ENCODE peak calls at places on chromosomes 12 and 14, in four cellular contexts. O is HCT116; N is CD4-positive, alpha-beta memory T cell; Z is colonic mucosa. J is an unnamed sample.

GRCh38 chr12:67650528-67651379 is 2.2 kb downstream of the DYRK2 start:
- DNase-seq in Z (peak; percentile 32), O (no peak), N (peak; percentile 20), J (no peak)

GRCh38 chr12:121376754-121377697 is 22.9 kb upstream of the RNF34 start:
- DNase-seq in Z (no peak), O (no peak), N (no peak), J (no peak)

GRCh38 chr12:49808686-49809368 is 19.4 kb downstream of the NCKAP5L start:
- DNase-seq in O (no peak), N (no peak), Z (no peak), J (peak; percentile 41)

GRCh38 chr12:53974084-53975018 is at the start of gene HOTAIR:
- DNase-seq in O (no peak), N (no peak), Z (no peak), J (no peak)

GRCh38 chr14:75934998-75935628 is 46.7 kb downstream of the TGFB3 start:
- DNase-seq in Z (no peak), N (no peak), O (no peak), J (no peak)

GRCh38 chr12:13210022-13210539 is 13.6 kb downstream of the EMP1 start:
- DNase-seq in Z (no peak), O (no peak), N (no peak), J (no peak)

GRCh38 chr12:76470028-76470939 is 89.3 kb downstream of the OSBPL8 start:
- DNase-seq in Z (no peak), O (no peak), N (no peak), J (no peak)

GRCh38 chr12:91833780-91834359 is 311.8 kb downstream of the BTG1 start:
- DNase-seq in N (no peak), Z (no peak), O (no peak), J (no peak)

GRCh38 chr12:15276088-15276698 is 46.1 kb upstream of the PTPRO start:
- DNase-seq in N (no peak), Z (peak; percentile 38), O (peak; percentile 16), J (no peak)

GRCh38 chr12:18454330-18454729 is 193.0 kb downstream of the PIK3C2G start:
- DNase-seq in Z (no peak), N (no peak), O (no peak), J (no peak)

GRCh38 chr12:12086975-12087692 is 16.4 kb downstream of the BCL2L14 start:
- DNase-seq in N (no peak), Z (no peak), O (no peak), J (no peak)

GRCh38 chr12:94644141-94644575 is 6.2 kb downstream of the TMCC3 start:
- DNase-seq in N (no peak), O (no peak), Z (no peak), J (no peak)

GRCh38 chr12:58177366-58177765 is 236.0 kb downstream of the ATP23 start:
- DNase-seq in N (no peak), O (no peak), Z (no peak), J (no peak)

GRCh38 chr14:101964297-101965144 is at the start of gene DYNC1H1:
- DNase-seq in Z (peak; percentile 90), N (peak; percentile 92), O (peak; percentile 73), J (peak; percentile 78)

GRCh38 chr14:23378612-23379220 is 1.9 kb downstream of the CMTM5 start:
- DNase-seq in N (no peak), O (no peak), Z (no peak), J (no peak)

GRCh38 chr14:52400846-52401245 is 86.7 kb downstream of the PTGER2 start:
- DNase-seq in Z (no peak), O (no peak), N (peak; percentile 58), J (no peak)

GRCh38 chr12:68259318-68259940 is 6.0 kb upstream of the IL22 start:
- DNase-seq in N (no peak), O (no peak), Z (no peak), J (no peak)

GRCh38 chr12:38847247-38847646 is 58.1 kb downstream of the CPNE8 start:
- DNase-seq in O (no peak), N (no peak), Z (no peak), J (no peak)

GRCh38 chr12:81461163-81461562 is 298.0 kb downstream of the PPFIA2 start:
- DNase-seq in Z (no peak), N (no peak), O (no peak), J (no peak)

GRCh38 chr12:124829008-124829707 is 34.5 kb downstream of the SCARB1 start:
- DNase-seq in O (no peak), N (no peak), Z (no peak), J (peak; percentile 28)

GRCh38 chr12:105920161-105920684 is 218.5 kb downstream of the NUAK1 start:
- DNase-seq in O (no peak), N (no peak), Z (no peak), J (no peak)

GRCh38 chr12:124762791-124763593 is 100.7 kb downstream of the SCARB1 start:
- DNase-seq in N (no peak), Z (no peak), O (no peak), J (peak; percentile 51)

DNA sequence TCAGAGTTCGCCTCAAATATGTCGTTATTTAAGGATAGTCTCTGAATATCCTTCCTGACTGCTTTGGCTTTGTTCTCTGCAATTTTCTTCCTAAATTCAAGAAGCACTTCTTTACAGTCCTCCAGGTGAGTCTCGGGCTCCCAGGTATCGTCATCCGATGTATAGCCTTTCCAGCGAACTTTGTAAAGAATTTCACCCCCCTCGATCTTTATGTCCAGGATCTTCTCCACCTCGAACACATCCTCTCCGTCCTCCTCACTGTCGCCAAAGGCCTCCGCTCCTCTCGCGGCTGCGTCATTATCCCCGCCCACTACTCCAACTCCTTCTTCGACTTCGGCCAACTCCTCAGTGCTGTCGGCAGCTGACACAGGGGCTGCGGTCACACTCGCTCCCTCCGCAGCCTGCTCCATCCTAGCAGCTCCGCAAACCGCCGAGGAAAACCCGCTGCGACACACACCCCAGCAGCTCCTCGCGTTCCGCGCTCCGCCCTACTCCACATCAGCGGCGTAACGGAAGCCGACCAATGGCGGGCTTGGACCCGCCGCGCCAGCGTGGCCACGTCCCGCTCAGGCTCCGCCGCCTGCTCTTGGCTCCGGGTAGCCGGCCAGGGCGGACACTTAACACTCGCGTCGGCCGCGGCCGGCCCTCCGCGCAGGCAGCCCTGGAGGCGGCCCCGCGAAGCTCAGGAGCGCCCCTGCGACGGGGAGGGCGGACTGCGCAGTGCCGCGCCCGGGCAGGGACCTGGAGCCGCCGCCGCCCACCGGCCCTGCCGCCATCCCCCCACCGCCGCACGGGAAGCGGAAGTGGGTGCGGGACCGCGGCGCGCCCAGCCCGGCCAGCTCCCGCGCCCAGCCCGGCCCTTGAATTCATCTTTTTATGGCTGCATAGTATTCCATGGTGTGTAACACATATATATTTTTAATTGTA is 4.1 kb downstream of the CD163L1 start:
- DNase-seq in Z (peak; percentile 57), N (peak; percentile 39), O (no peak), J (no peak)
- H3K4me3 ChIP-seq in Z (peak overlapping the region; percentile 22), N (no peak overlapping the region), O (no peak overlapping the region), J (peak overlapping the region; percentile 41)

GRCh38 chr12:4271433-4272013 is 2.0 kb upstream of the CCND2 start:
- DNase-seq in O (no peak), N (no peak), Z (no peak), J (no peak)
- H3K4me1 ChIP-seq in O (peaks cover 10% of the 10 kb centered on the region), N (peaks cover 41% of the 10 kb centered on the region), Z (peaks cover 13% of the 10 kb centered on the region), J (peaks cover 11% of the 10 kb centered on the region)

DNA sequence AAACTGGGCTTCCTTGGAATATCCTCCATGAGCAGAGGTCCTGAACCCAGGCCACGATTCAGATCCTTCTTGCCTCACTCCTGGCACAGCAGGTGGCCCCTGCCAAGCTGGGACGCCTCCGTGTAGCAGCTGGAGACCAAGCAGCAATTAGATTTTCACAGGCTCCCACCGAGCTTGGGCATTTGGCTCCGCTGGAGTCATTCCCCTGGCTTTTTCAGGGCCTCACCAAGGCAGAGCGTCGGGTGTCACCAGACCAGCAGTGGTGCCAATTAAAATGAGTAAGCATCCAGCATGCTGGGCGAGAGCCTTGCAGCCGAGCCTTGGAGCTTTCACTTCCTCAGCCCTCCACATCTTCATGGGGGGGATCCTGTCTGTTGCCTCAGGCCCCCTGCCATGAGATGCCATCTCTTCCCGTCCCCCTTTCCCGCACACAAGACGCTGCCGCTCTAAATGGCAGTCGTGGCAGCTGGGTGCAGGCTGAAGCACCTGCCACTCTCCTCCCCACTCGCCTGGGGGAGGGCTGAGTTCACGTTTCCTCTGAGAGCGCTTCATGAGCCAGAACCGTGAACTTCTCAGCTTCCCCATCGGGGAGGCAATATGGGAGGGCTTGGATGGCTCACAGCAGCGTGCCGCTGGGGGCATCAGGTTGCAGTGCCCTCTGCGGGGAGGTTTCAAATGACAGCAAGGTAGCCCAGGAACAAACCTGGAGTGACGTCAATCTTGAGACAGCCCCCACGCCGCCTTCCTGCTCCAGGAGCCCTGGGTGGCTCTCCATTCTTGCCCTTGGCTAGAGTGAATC is 11.7 kb downstream of the TPCN1 start:
- DNase-seq in Z (no peak), N (peak; percentile 60), O (no peak), J (no peak)
- H3K4me3 ChIP-seq in Z (no peak overlapping the region), N (no peak overlapping the region), O (no peak overlapping the region), J (no peak overlapping the region)

GRCh38 chr14:100535287-100536131 is 51.7 kb downstream of the BEGAIN start:
- DNase-seq in Z (peak; percentile 16), O (no peak), N (no peak), J (peak; percentile 10)
- H3K4me1 ChIP-seq in Z (peaks cover 8% of the 10 kb centered on the region), O (peaks cover 22% of the 10 kb centered on the region), N (no peaks in the 10 kb centered on the region), J (no peaks in the 10 kb centered on the region)

GRCh38 chr14:49687942-49688700 is at the start of gene POLE2:
- DNase-seq in O (peak; percentile 44), N (peak; percentile 69), Z (peak; percentile 78), J (peak; percentile 40)

GRCh38 chr14:49688701-49689030 is 652 bp upstream of the POLE2 start:
- DNase-seq in N (peak; percentile 3), O (no peak), Z (no peak), J (no peak)

GRCh38 chr14:49691031-49691430 is 1.9 kb upstream of the KLHDC1 start:
- DNase-seq in Z (no peak), N (no peak), O (no peak), J (no peak)

GRCh38 chr14:49692895-49693737 is at the start of gene KLHDC1:
- DNase-seq in O (no peak), Z (peak; percentile 83), N (peak; percentile 83), J (peak; percentile 75)

GRCh38 chr14:49692191-49692757 is 646 bp upstream of the KLHDC1 start:
- DNase-seq in N (no peak), O (no peak), Z (no peak), J (no peak)
- H3K4me3 ChIP-seq in N (peak overlapping the region; percentile 49), O (peak overlapping the region; percentile 44), Z (peak overlapping the region; percentile 53), J (peak overlapping the region; percentile 94)

GRCh38 chr14:54046250-54046649 is 89.6 kb upstream of the BMP4 start:
- DNase-seq in N (no peak), Z (no peak), O (no peak), J (no peak)
- H3K4me1 ChIP-seq in N (no peaks in the 10 kb centered on the region), Z (no peaks in the 10 kb centered on the region), O (no peaks in the 10 kb centered on the region), J (no peaks in the 10 kb centered on the region)

GRCh38 chr12:88299567-88300101 is 157.5 kb downstream of the TMTC3 start:
- DNase-seq in Z (no peak), O (peak; percentile 34), N (no peak), J (no peak)
- H3K4me3 ChIP-seq in Z (no peak overlapping the region), O (no peak overlapping the region), N (no peak overlapping the region), J (no peak overlapping the region)

J was measured in tibial nerve.